ENCODE peak calls at places on chromosomes 4 and X, in ten cellular contexts. D is cortex of kidney; W is EL; B is anterior cingulate cortex; V is sciatic nerve; K is activated CD4-positive, alpha-beta T cell treated with anti-CD3 and anti-CD28 coated beads, Interleukin-2, amount 50 U/mL, for 4 hours; Q is coronary artery; O is nucleus accumbens; E is head of caudate nucleus; Y is glutamatergic neuron. A is an unnamed sample.

GRCh38 chr4:1047106-1047975 is 35.9 kb downstream of the FGFRL1 start:
- DNase-seq in B (no peak), K (no peak), E (peak), O (no peak), V (peak), Y (no peak), D (no peak), Q (peak), W (no peak), A (peak)

GRCh38 chr4:135418353-135418752 is 1216.8 kb upstream of the PABPC4L start:
- DNase-seq in V (no peak), D (no peak), Q (no peak), O (no peak), K (no peak), B (no peak), W (peak), E (no peak), Y (no peak), A (peak)

GRCh38 chr4:173073939-173074500 is 94.6 kb upstream of the GALNT7 start:
- DNase-seq in B (no peak), D (no peak), O (no peak), Q (no peak), Y (no peak), V (no peak), K (no peak), E (no peak), W (no peak), A (peak)

GRCh38 chrX:47176101-47176740 is 17.4 kb upstream of the UBA1 start:
- DNase-seq in K (no peak), D (no peak), B (no peak), O (no peak), V (peak), Q (no peak), Y (no peak), W (no peak), E (no peak), A (no peak)

GRCh38 chr4:82948647-82949204 is 48.2 kb downstream of the THAP9 start:
- DNase-seq in Y (no peak), W (peak), V (no peak), K (no peak), Q (no peak), O (no peak), E (no peak), D (no peak), B (no peak), A (no peak)

GRCh38 chr4:44927361-44928061 is 201.2 kb upstream of the GNPDA2 start:
- DNase-seq in W (no peak), Q (no peak), O (no peak), D (no peak), K (no peak), E (no peak), V (no peak), Y (no peak), B (no peak), A (peak)

GRCh38 chr4:169662226-169662625 is 41.8 kb downstream of the CLCN3 start:
- DNase-seq in K (no peak), W (no peak), E (no peak), O (no peak), Y (no peak), Q (no peak), B (no peak), D (no peak), V (no peak), A (no peak)

GRCh38 chrX:65528705-65529340 is 5.8 kb downstream of the LAS1L start:
- DNase-seq in E (peak), V (peak), Y (peak), K (peak), O (no peak), D (no peak), W (peak), B (peak), Q (no peak), A (peak)

GRCh38 chr4:19880205-19880604 is 371.5 kb upstream of the SLIT2 start:
- DNase-seq in V (no peak), O (no peak), K (no peak), Y (no peak), W (peak), Q (no peak), E (no peak), D (no peak), B (no peak), A (no peak)

GRCh38 chr4:94457692-94458106 is 6.0 kb downstream of the PDLIM5 start:
- DNase-seq in O (peak), V (no peak), K (no peak), D (no peak), W (no peak), Q (no peak), E (no peak), B (peak), Y (no peak), A (peak)

GRCh38 chrX:118254611-118255010 is 91.3 kb upstream of the WDR44 start:
- DNase-seq in B (peak), Y (peak), V (peak), Q (no peak), K (peak), O (peak), D (no peak), E (peak), W (peak), A (peak)

GRCh38 chr4:145301386-145302080 is 121.1 kb upstream of the OTUD4 start:
- DNase-seq in W (peak), B (no peak), O (no peak), Q (no peak), Y (no peak), V (no peak), D (no peak), E (no peak), K (no peak), A (no peak)

GRCh38 chr4:87574996-87575395 is 33.3 kb upstream of the DSPP start:
- DNase-seq in D (no peak), E (no peak), Y (no peak), B (no peak), Q (no peak), V (no peak), O (no peak), K (no peak), W (peak), A (no peak)

GRCh38 chrX:130014770-130015169 is 32.3 kb downstream of the BCORL1 start:
- DNase-seq in D (no peak), W (no peak), O (no peak), B (no peak), V (no peak), Q (no peak), K (no peak), E (no peak), Y (no peak), A (no peak)

GRCh38 chrX:150729956-150730355 is 36.8 kb downstream of the MTMR1 start:
- DNase-seq in V (no peak), Q (no peak), D (no peak), B (no peak), W (no peak), Y (no peak), E (no peak), K (no peak), O (no peak), A (no peak)

GRCh38 chr4:3434891-3435683 is 6.7 kb upstream of the HGFAC start:
- DNase-seq in K (no peak), D (no peak), Q (no peak), E (no peak), Y (peak), W (no peak), B (no peak), O (no peak), V (no peak), A (peak)

GRCh38 chr4:78951862-78952472 is 12.7 kb upstream of the PAQR3 start:
- DNase-seq in W (peak), V (no peak), K (peak), D (no peak), E (no peak), O (no peak), B (peak), Y (no peak), Q (no peak), A (peak)

GRCh38 chrX:150902434-150903109 is 4.1 kb upstream of the CD99L2 start:
- DNase-seq in Q (no peak), W (no peak), K (no peak), D (no peak), E (no peak), O (no peak), Y (peak), B (no peak), V (no peak), A (peak)

GRCh38 chr4:116321471-116321870 is 763.9 kb downstream of the TRAM1L1 start:
- DNase-seq in Y (no peak), K (no peak), E (no peak), O (no peak), D (no peak), W (no peak), B (no peak), V (no peak), Q (no peak), A (no peak)

GRCh38 chr4:181637186-181638105 is 605.8 kb upstream of the TENM3 start:
- DNase-seq in B (no peak), K (no peak), E (no peak), O (no peak), W (peak), Y (no peak), V (no peak), Q (no peak), D (no peak), A (no peak)

GRCh38 chr4:10732235-10732975 is 47.8 kb upstream of the CLNK start:
- DNase-seq in W (no peak), Q (no peak), D (no peak), O (no peak), K (no peak), E (no peak), V (no peak), B (no peak), Y (no peak), A (no peak)

GRCh38 chr4:54440394-54441223 is 211.5 kb downstream of the PDGFRA start:
- DNase-seq in Y (no peak), D (no peak), V (no peak), Q (no peak), K (no peak), E (peak), O (peak), B (peak), W (peak), A (peak)

GRCh38 chr4:108166038-108166437 is 2.7 kb downstream of the LEF1 start:
- DNase-seq in Y (no peak), E (no peak), K (peak), W (no peak), V (no peak), B (no peak), D (no peak), O (no peak), Q (no peak), A (peak)

GRCh38 chrX:73562986-73563739 is at the start of gene CHIC1:
- DNase-seq in B (peak), D (peak), V (peak), E (peak), K (peak), O (peak), Q (peak), Y (peak), W (peak), A (peak)

A was measured in neural progenitor cell.